ENCODE peak calls at places on chromosomes 2 and 18, in eight cellular contexts. J is CD8-positive, alpha-beta memory T cell; E is Caco-2; Y is heart right ventricle; U is PC-9; Z is colonic mucosa; D is upper lobe of right lung; T is kidney. K is an unnamed sample.

GRCh38 chr18:38456253-38456652 is 890.7 kb upstream of the CELF4 start:
- DNase-seq in E (no peak), Z (no peak), Y (no peak), D (no peak), U (no peak), T (no peak), J (no peak), K (no peak)

GRCh38 chr18:8165095-8165494 is 444.1 kb upstream of the RAB12 start:
- DNase-seq in J (no peak), D (no peak), T (no peak), Y (no peak), U (no peak), E (no peak), Z (no peak), K (no peak)

GRCh38 chr2:159326569-159327255 is 40.2 kb upstream of the WDSUB1 start:
- DNase-seq in T (no peak), D (no peak), Z (no peak), E (no peak), U (no peak), Y (no peak), J (no peak), K (no peak)

GRCh38 chr2:121085801-121086200 is 199.2 kb downstream of the TFCP2L1 start:
- DNase-seq in E (no peak), T (peak; percentile 54), D (no peak), U (no peak), J (no peak), Y (no peak), Z (no peak), K (no peak)

GRCh38 chr18:27704721-27705361 is 472.1 kb downstream of the CDH2 start:
- DNase-seq in Y (no peak), J (no peak), T (no peak), Z (no peak), E (no peak), D (no peak), U (no peak), K (no peak)

GRCh38 chr2:100984892-100985307 is 17.2 kb upstream of the RPL31 start:
- DNase-seq in E (peak; percentile 82), D (peak; percentile 87), J (peak; percentile 63), Y (peak; percentile 79), T (peak; percentile 88), U (peak; percentile 50), Z (peak; percentile 73), K (peak; percentile 86)

GRCh38 chr18:9715974-9716373 is 7.9 kb downstream of the RAB31 start:
- DNase-seq in T (no peak), J (no peak), D (no peak), U (no peak), Z (no peak), E (no peak), Y (no peak), K (peak; percentile 7)

GRCh38 chr2:132387126-132387525 is 29.5 kb upstream of the GPR39 start:
- DNase-seq in D (no peak), U (no peak), Y (no peak), J (no peak), E (no peak), Z (no peak), T (no peak), K (no peak)

GRCh38 chr2:197952540-197953202 is 148.3 kb downstream of the PLCL1 start:
- DNase-seq in T (no peak), Z (no peak), E (no peak), D (no peak), J (no peak), U (no peak), Y (no peak), K (no peak)

GRCh38 chr2:214193943-214194342 is 216.9 kb upstream of the VWC2L start:
- DNase-seq in D (no peak), U (no peak), Y (no peak), T (no peak), E (no peak), Z (no peak), J (no peak), K (no peak)

GRCh38 chr18:41155025-41155424 is 800.0 kb upstream of the PIK3C3 start:
- DNase-seq in D (no peak), J (no peak), Y (no peak), E (no peak), U (no peak), T (no peak), Z (no peak), K (no peak)

GRCh38 chr18:56166914-56167313 is 471.5 kb downstream of the TXNL1 start:
- DNase-seq in Y (no peak), D (no peak), T (no peak), U (no peak), E (no peak), J (no peak), Z (no peak), K (no peak)

GRCh38 chr2:59296279-59296678 is 1055.2 kb upstream of the FANCL start:
- DNase-seq in U (no peak), Y (no peak), Z (no peak), T (no peak), D (no peak), J (no peak), E (no peak), K (no peak)

GRCh38 chr2:210199186-210199765 is 26.0 kb downstream of the ACADL start:
- DNase-seq in E (no peak), J (no peak), U (no peak), Z (no peak), Y (no peak), D (no peak), T (no peak), K (no peak)

GRCh38 chr2:135832891-135833290 is 4.1 kb downstream of the LCT start:
- DNase-seq in J (no peak), Z (no peak), Y (no peak), U (no peak), D (no peak), E (no peak), T (no peak), K (no peak)

GRCh38 chr2:3628800-3629199 is 29.2 kb upstream of the ALLC start:
- DNase-seq in J (no peak), D (peak; percentile 56), T (peak; percentile 64), Z (no peak), Y (no peak), E (peak; percentile 47), U (no peak), K (peak; percentile 65)

GRCh38 chr2:27832396-27832795 is 57.8 kb downstream of the RBKS start:
- DNase-seq in J (no peak), E (no peak), Z (no peak), U (no peak), Y (no peak), T (no peak), D (no peak), K (no peak)

GRCh38 chr2:38037757-38038615 is 38.0 kb downstream of the CYP1B1 start:
- DNase-seq in U (no peak), J (no peak), E (no peak), T (peak; percentile 88), Y (peak; percentile 24), Z (no peak), D (no peak), K (no peak)

GRCh38 chr18:67476585-67476984 is 39.9 kb downstream of the DSEL start:
- DNase-seq in Y (no peak), T (no peak), E (no peak), Z (no peak), D (no peak), U (no peak), J (no peak), K (no peak)

GRCh38 chr2:694174-694573 is 17.0 kb upstream of the TMEM18 start:
- DNase-seq in E (no peak), D (no peak), Z (no peak), T (no peak), Y (no peak), J (no peak), U (peak; percentile 6), K (no peak)

GRCh38 chr2:21052044-21052443 is 8.2 kb upstream of the APOB start:
- DNase-seq in Z (no peak), J (no peak), U (no peak), T (no peak), E (no peak), D (no peak), Y (no peak), K (no peak)

GRCh38 chr18:76687271-76688006 is 134.9 kb upstream of the ZNF236 start:
- DNase-seq in Y (no peak), Z (no peak), D (no peak), T (no peak), U (peak; percentile 50), E (no peak), J (no peak), K (no peak)

GRCh38 chr2:203427061-203427460 is 98.9 kb downstream of the ABI2 start:
- DNase-seq in Y (no peak), T (no peak), U (no peak), E (no peak), D (no peak), Z (no peak), J (no peak), K (no peak)

GRCh38 chr2:215681799-215682594 is 246.1 kb upstream of the FN1 start:
- DNase-seq in E (no peak), U (no peak), J (no peak), D (no peak), T (no peak), Z (no peak), Y (no peak), K (no peak)
- H3K4me1 ChIP-seq in E (peaks cover 72% of the 10 kb centered on the region), U (peaks cover 46% of the 10 kb centered on the region), J (peaks cover 19% of the 10 kb centered on the region), D (peaks cover 20% of the 10 kb centered on the region), T (no peaks in the 10 kb centered on the region), Z (no peaks in the 10 kb centered on the region), Y (no peaks in the 10 kb centered on the region), K (no peaks in the 10 kb centered on the region)

DNA sequence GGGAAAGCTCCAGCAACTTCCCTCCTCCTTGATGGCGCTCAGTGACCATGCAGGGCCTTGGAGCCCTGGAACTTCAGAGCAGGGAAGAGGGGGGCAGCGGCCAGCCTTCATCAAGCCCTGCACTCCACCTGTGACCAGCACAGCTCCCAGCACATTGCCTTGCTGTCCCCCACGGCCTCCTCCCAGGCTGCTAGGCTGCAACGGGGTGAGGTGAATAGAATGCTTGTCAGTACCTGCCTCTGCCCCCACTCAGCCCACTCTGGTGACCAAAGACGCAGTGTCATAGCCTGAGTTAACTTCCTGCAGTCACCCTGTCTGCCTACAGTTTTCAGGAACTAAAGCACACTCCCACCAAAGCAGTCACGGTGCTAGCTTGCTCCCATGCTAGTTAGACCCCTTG is 72.1 kb downstream of the STPG4 start:
- DNase-seq in Y (no peak), D (no peak), J (no peak), Z (no peak), T (no peak), U (no peak), E (no peak), K (no peak)
- H3K4me1 ChIP-seq in Y (peaks cover 55% of the 10 kb centered on the region), D (peaks cover 58% of the 10 kb centered on the region), J (no peaks in the 10 kb centered on the region), Z (peaks cover 9% of the 10 kb centered on the region), T (peaks cover 6% of the 10 kb centered on the region), U (peaks cover 29% of the 10 kb centered on the region), E (peaks cover 45% of the 10 kb centered on the region), K (peaks cover 64% of the 10 kb centered on the region)

DNA sequence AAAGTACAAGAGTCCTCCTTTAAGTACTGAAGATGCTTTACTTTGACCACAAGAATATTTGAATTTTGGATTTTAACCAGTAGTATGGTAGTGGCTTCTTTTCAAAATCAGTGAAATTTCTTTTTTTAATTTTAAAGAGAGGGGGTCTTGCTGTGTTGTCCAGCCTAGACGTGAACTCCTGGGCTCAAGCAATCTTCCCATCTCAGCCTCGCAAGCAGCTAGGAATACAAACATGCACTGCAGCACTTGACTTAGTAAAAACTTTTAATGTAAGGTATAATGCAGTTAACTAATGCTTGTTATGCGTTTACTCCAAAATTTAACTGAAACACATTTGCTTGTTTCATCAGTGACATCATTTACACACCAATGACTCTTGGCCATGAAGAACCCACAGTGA is 49.6 kb downstream of the EML4 start:
- DNase-seq in Z (no peak), D (no peak), J (no peak), E (no peak), T (no peak), U (no peak), Y (no peak), K (no peak)
- H3K4me1 ChIP-seq in Z (no peaks in the 10 kb centered on the region), D (peaks cover 7% of the 10 kb centered on the region), J (peaks cover 42% of the 10 kb centered on the region), E (peaks cover 13% of the 10 kb centered on the region), T (no peaks in the 10 kb centered on the region), U (peaks cover 14% of the 10 kb centered on the region), Y (peaks cover 3% of the 10 kb centered on the region), K (peaks cover 19% of the 10 kb centered on the region)

GRCh38 chr2:241903121-241904010 is 33.8 kb downstream of the RTP5 start:
- DNase-seq in J (no peak), D (peak; percentile 56), U (peak; percentile 30), Y (no peak), T (peak; percentile 68), E (no peak), Z (no peak), K (no peak)
- H3K4me1 ChIP-seq in J (no peaks in the 10 kb centered on the region), D (no peaks in the 10 kb centered on the region), U (no peaks in the 10 kb centered on the region), Y (no peaks in the 10 kb centered on the region), T (no peaks in the 10 kb centered on the region), E (no peaks in the 10 kb centered on the region), Z (no peaks in the 10 kb centered on the region), K (peaks cover 7% of the 10 kb centered on the region)

K was measured in sigmoid colon.